ENCODE peak calls at places on chromosome 21, in ten cellular contexts. P is HCT116, L is upper lobe of right lung, D is AG10803, Y is AG04449, V is AG09319, W is GM23338, R is psoas muscle, M is fibroblast of lung, K is OCI-LY7. Q is an unnamed sample.

GRCh38 chr21:30996728-30997127 is 41.5 kb downstream of the KRTAP19-8 start:
- DNase-seq in P (no peak), L (no peak), D (no peak), Y (no peak), V (no peak), W (peak), R (no peak), M (no peak), K (no peak), Q (no peak)

GRCh38 chr21:20086508-20086907 is 911.7 kb upstream of the NCAM2 start:
- DNase-seq in P (no peak), L (no peak), D (no peak), Y (no peak), V (no peak), W (no peak), R (no peak), M (no peak), K (no peak), Q (no peak)

GRCh38 chr21:33686386-33686785 is 44.1 kb downstream of the ITSN1 start:
- DNase-seq in P (no peak), L (no peak), D (no peak), Y (no peak), V (no peak), W (no peak), R (no peak), M (no peak), K (no peak), Q (no peak)

GRCh38 chr21:18622383-18622782 is 218.8 kb upstream of the TMPRSS15 start:
- DNase-seq in P (no peak), L (no peak), D (no peak), Y (no peak), V (no peak), W (no peak), R (no peak), M (no peak), K (no peak), Q (no peak)

GRCh38 chr21:38646213-38646837 is 148.0 kb upstream of the ERG start:
- DNase-seq in P (no peak), L (no peak), D (peak), Y (no peak), V (no peak), W (no peak), R (no peak), M (peak), K (no peak), Q (peak)

GRCh38 chr21:38631676-38632075 is 133.4 kb upstream of the ERG start:
- DNase-seq in P (no peak), L (no peak), D (no peak), Y (no peak), V (no peak), W (no peak), R (no peak), M (peak), K (no peak), Q (peak)

GRCh38 chr21:39788383-39788782 is 43.4 kb downstream of the IGSF5 start:
- DNase-seq in P (peak), L (peak), D (peak), Y (peak), V (no peak), W (peak), R (peak), M (peak), K (no peak), Q (peak)

GRCh38 chr21:15466329-15466728 is 263.5 kb upstream of the USP25 start:
- DNase-seq in P (no peak), L (no peak), D (no peak), Y (no peak), V (no peak), W (no peak), R (no peak), M (no peak), K (no peak), Q (no peak)

GRCh38 chr21:32412162-32412997 is at the start of gene EVA1C:
- DNase-seq in P (no peak), L (peak), D (no peak), Y (no peak), V (no peak), W (peak), R (peak), M (peak), K (no peak), Q (peak)

GRCh38 chr21:40386301-40386911 is 460.6 kb downstream of the DSCAM start:
- DNase-seq in P (no peak), L (peak), D (no peak), Y (no peak), V (no peak), W (peak), R (peak), M (peak), K (peak), Q (no peak)

GRCh38 chr21:21751286-21751685 is 753.1 kb downstream of the NCAM2 start:
- DNase-seq in P (no peak), L (no peak), D (no peak), Y (no peak), V (no peak), W (no peak), R (no peak), M (no peak), K (no peak), Q (peak)

GRCh38 chr21:45993210-45994085 is 11.9 kb downstream of the COL6A1 start:
- DNase-seq in P (no peak), L (peak), D (no peak), Y (no peak), V (no peak), W (no peak), R (peak), M (no peak), K (no peak), Q (no peak)

GRCh38 chr21:29360799-29361765 is 62.4 kb downstream of the BACH1 start:
- DNase-seq in P (no peak), L (no peak), D (no peak), Y (no peak), V (no peak), W (peak), R (no peak), M (no peak), K (peak), Q (no peak)

GRCh38 chr21:15289896-15290841 is 225.4 kb upstream of the NRIP1 start:
- DNase-seq in P (no peak), L (peak), D (peak), Y (no peak), V (no peak), W (peak), R (peak), M (no peak), K (no peak), Q (no peak)

GRCh38 chr21:32921632-32922230 is 104.0 kb upstream of the OLIG2 start:
- DNase-seq in P (peak), L (peak), D (no peak), Y (no peak), V (no peak), W (peak), R (peak), M (no peak), K (peak), Q (no peak)

GRCh38 chr21:38820471-38821239 is 14.9 kb downstream of the ETS2 start:
- DNase-seq in P (no peak), L (peak), D (peak), Y (no peak), V (no peak), W (no peak), R (peak), M (no peak), K (no peak), Q (no peak)

GRCh38 chr21:32814528-32814927 is 43.0 kb upstream of the PAXBP1 start:
- DNase-seq in P (no peak), L (no peak), D (no peak), Y (no peak), V (no peak), W (no peak), R (no peak), M (no peak), K (no peak), Q (no peak)

GRCh38 chr21:33069994-33070811 is at the start of gene OLIG1:
- DNase-seq in P (no peak), L (peak), D (peak), Y (no peak), V (no peak), W (peak), R (peak), M (peak), K (no peak), Q (peak)

GRCh38 chr21:14825405-14826032 is 239.3 kb downstream of the NRIP1 start:
- DNase-seq in P (no peak), L (no peak), D (no peak), Y (no peak), V (no peak), W (no peak), R (no peak), M (no peak), K (no peak), Q (no peak)

GRCh38 chr21:21156919-21157318 is 158.7 kb downstream of the NCAM2 start:
- DNase-seq in P (no peak), L (no peak), D (peak), Y (no peak), V (no peak), W (no peak), R (no peak), M (peak), K (no peak), Q (no peak)

GRCh38 chr21:26117972-26118367 is 52.6 kb downstream of the APP start:
- DNase-seq in P (no peak), L (no peak), D (no peak), Y (no peak), V (no peak), W (no peak), R (no peak), M (no peak), K (no peak), Q (no peak)

GRCh38 chr21:28791595-28792282 is 200.9 kb downstream of the LTN1 start:
- DNase-seq in P (no peak), L (no peak), D (no peak), Y (no peak), V (no peak), W (no peak), R (no peak), M (no peak), K (no peak), Q (no peak)

GRCh38 chr21:39034590-39035536 is 148.4 kb downstream of the PSMG1 start:
- DNase-seq in P (no peak), L (no peak), D (no peak), Y (no peak), V (no peak), W (no peak), R (no peak), M (no peak), K (no peak), Q (no peak)

GRCh38 chr21:14591882-14592281 is 45.8 kb upstream of the SAMSN1 start:
- DNase-seq in P (no peak), L (no peak), D (peak), Y (no peak), V (peak), W (no peak), R (peak), M (peak), K (no peak), Q (peak)

GRCh38 chr21:23853796-23854379 is 1753.4 kb downstream of the MRPL39 start:
- DNase-seq in P (no peak), L (no peak), D (no peak), Y (no peak), V (no peak), W (peak), R (no peak), M (peak), K (peak), Q (peak)

GRCh38 chr21:34594566-34595234 is 20.2 kb downstream of the RCAN1 start:
- DNase-seq in P (no peak), L (no peak), D (no peak), Y (no peak), V (no peak), W (no peak), R (no peak), M (no peak), K (no peak), Q (no peak)

GRCh38 chr21:40143822-40144525 is 276.7 kb downstream of the PCP4 start:
- DNase-seq in P (peak), L (no peak), D (peak), Y (no peak), V (no peak), W (peak), R (peak), M (peak), K (peak), Q (peak)

GRCh38 chr21:36179145-36179544 is 22.5 kb downstream of the DOP1B start:
- DNase-seq in P (no peak), L (no peak), D (no peak), Y (no peak), V (no peak), W (no peak), R (no peak), M (no peak), K (no peak), Q (no peak)
- TF ChIP-seq CTCF in P (no peak), L (no peak), D (no peak), Y (no peak), V (no peak), W (no peak), R (no peak), M (no peak), K (no peak), Q (no peak)

GRCh38 chr21:41753001-41753725 is 13.7 kb downstream of the RIPK4 start:
- DNase-seq in P (no peak), L (no peak), D (no peak), Y (no peak), V (no peak), W (no peak), R (no peak), M (no peak), K (no peak), Q (no peak)
- TF ChIP-seq CTCF in P (no peak), L (no peak), D (no peak), Y (no peak), V (no peak), W (no peak), R (no peak), M (no peak), K (no peak), Q (no peak)

GRCh38 chr21:17611414-17612022 is 1.2 kb downstream of the BTG3 start:
- DNase-seq in P (peak), L (peak), D (peak), Y (peak), V (peak), W (peak), R (peak), M (peak), K (peak), Q (peak)

GRCh38 chr21:17613242-17613676 is 558 bp upstream of the BTG3 start:
- DNase-seq in P (no peak), L (peak), D (peak), Y (no peak), V (no peak), W (no peak), R (peak), M (peak), K (peak), Q (peak)

GRCh38 chr21:17610862-17611261 is 1.8 kb downstream of the BTG3 start:
- DNase-seq in P (no peak), L (no peak), D (no peak), Y (no peak), V (no peak), W (no peak), R (no peak), M (peak), K (peak), Q (peak)

GRCh38 chr21:17612023-17612564 is 607 bp downstream of the BTG3 start:
- DNase-seq in P (no peak), L (peak), D (peak), Y (no peak), V (no peak), W (peak), R (peak), M (peak), K (peak), Q (peak)

GRCh38 chr21:17612565-17613241 is at the start of gene BTG3:
- DNase-seq in P (peak), L (peak), D (peak), Y (no peak), V (peak), W (peak), R (peak), M (peak), K (peak), Q (peak)
- TF ChIP-seq CTCF in P (no peak), L (no peak), D (no peak), Y (no peak), V (no peak), W (no peak), R (no peak), M (no peak), K (no peak), Q (no peak)

GRCh38 chr21:42863504-42863870 is 15.9 kb downstream of the WDR4 start:
- DNase-seq in P (no peak), L (no peak), D (no peak), Y (no peak), V (no peak), W (no peak), R (no peak), M (no peak), K (no peak), Q (peak)

GRCh38 chr21:42861311-42862122 is 17.8 kb downstream of the WDR4 start:
- DNase-seq in P (no peak), L (no peak), D (no peak), Y (no peak), V (no peak), W (no peak), R (no peak), M (no peak), K (no peak), Q (no peak)

GRCh38 chr21:42864286-42864685 is 15.1 kb downstream of the WDR4 start:
- DNase-seq in P (no peak), L (no peak), D (no peak), Y (no peak), V (no peak), W (no peak), R (no peak), M (no peak), K (no peak), Q (no peak)

GRCh38 chr21:42862123-42862475 is 17.2 kb downstream of the WDR4 start:
- DNase-seq in P (no peak), L (no peak), D (no peak), Y (no peak), V (no peak), W (no peak), R (no peak), M (no peak), K (no peak), Q (no peak)

DNA sequence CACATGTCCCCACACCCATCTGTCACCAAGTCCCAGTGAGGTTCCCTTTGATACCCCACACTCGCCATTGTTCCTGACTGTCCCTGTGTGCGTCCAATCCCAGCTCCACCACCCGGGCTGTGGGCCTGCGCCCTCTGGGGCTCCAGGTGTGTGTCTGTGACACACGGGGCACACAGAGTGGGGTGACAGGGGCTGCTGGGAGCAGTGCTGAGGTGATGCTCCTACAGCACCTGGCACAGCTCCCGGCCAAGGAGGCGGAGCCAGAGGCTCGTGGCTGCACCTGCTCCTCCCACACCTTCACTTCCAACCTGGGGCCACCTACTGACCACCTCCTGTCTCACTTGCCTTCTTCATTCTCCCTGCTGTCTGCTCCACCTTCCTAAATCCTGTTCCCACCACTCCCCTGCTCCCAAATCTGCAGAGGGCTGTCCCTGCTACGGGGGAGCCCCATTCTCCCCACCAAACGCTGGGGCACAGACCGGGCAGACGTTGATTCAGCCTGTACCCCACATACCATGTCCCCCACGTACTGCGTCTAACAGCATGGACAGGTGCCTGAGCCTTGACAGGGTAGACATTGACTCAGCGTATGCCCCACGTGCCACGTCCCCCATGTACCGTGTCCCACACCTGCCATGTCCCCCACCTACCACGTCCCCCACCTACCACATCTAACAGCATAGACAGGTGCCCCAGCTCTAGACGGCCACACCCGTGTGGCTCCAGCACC is 16.4 kb downstream of the WDR4 start:
- DNase-seq in P (no peak), L (peak), D (no peak), Y (no peak), V (no peak), W (peak), R (no peak), M (no peak), K (no peak), Q (no peak)
- TF ChIP-seq CTCF in P (no peak), L (no peak), D (no peak), Y (no peak), V (no peak), W (peak), R (no peak), M (no peak), K (no peak), Q (peak)

DNA sequence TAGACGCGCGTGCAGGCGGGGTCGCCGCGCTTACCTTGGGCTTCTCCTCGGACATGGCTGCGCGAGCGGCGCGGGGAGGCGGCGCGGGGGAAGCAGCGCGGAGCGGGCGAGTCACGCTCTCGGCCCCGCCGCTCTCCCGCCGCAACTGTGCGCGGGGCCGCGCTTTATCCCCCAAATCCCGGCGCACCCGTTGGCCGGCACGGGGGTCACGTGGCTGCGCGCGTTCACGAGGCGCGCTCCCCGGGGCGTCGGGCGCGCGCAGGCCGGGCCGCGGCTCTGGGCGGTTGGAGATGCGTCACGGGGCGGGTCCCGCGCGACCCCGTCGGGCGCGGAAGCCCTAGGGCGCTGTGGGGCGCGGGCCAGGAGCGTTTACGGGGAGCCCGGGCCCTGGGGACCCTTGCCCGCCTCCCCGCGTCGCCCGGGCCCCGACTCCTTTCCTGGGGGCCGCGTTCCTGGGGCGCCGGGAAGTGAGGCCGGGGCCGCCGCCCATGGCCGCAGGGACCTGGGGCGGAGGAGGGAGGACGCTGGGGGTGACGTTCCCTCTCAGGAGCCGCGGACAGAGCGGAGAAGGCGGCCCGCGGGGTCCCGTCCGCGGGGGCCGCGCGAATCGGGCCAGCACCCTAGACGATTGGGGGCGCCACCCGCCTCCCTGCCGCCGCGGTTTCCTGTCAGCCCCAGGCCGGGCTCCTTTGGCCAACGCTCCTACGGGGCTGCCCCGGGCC is at the start of gene SUMO3:
- DNase-seq in P (no peak), L (peak), D (peak), Y (no peak), V (peak), W (peak), R (peak), M (peak), K (peak), Q (peak)
- TF ChIP-seq CTCF in P (no peak), L (no peak), D (no peak), Y (no peak), V (no peak), W (no peak), R (no peak), M (no peak), K (no peak), Q (no peak)

GRCh38 chr21:27466175-27466574 is 499.3 kb upstream of the ADAMTS5 start:
- DNase-seq in P (no peak), L (no peak), D (no peak), Y (no peak), V (no peak), W (peak), R (no peak), M (no peak), K (no peak), Q (peak)
- TF ChIP-seq CTCF in P (no peak), L (no peak), D (no peak), Y (no peak), V (no peak), W (peak), R (no peak), M (peak), K (no peak), Q (peak)

GRCh38 chr21:41932191-41932575 is 21.6 kb downstream of the C2CD2 start:
- DNase-seq in P (peak), L (no peak), D (peak), Y (peak), V (no peak), W (no peak), R (peak), M (peak), K (no peak), Q (peak)
- TF ChIP-seq CTCF in P (peak), L (no peak), D (peak), Y (peak), V (peak), W (no peak), R (no peak), M (peak), K (peak), Q (peak)

GRCh38 chr21:36615274-36615964 is 83.5 kb upstream of the SIM2 start:
- DNase-seq in P (peak), L (no peak), D (no peak), Y (no peak), V (no peak), W (peak), R (no peak), M (no peak), K (peak), Q (no peak)
- TF ChIP-seq CTCF in P (peak), L (no peak), D (no peak), Y (no peak), V (no peak), W (peak), R (no peak), M (no peak), K (peak), Q (peak)

GRCh38 chr21:41749286-41749685 is 17.6 kb downstream of the RIPK4 start:
- DNase-seq in P (no peak), L (no peak), D (no peak), Y (no peak), V (no peak), W (no peak), R (no peak), M (no peak), K (no peak), Q (no peak)

GRCh38 chr21:41745971-41746743 is 20.7 kb downstream of the RIPK4 start:
- DNase-seq in P (no peak), L (no peak), D (no peak), Y (no peak), V (no peak), W (peak), R (no peak), M (no peak), K (peak), Q (no peak)

GRCh38 chr21:41746744-41747006 is 20.2 kb downstream of the RIPK4 start:
- DNase-seq in P (no peak), L (no peak), D (no peak), Y (no peak), V (no peak), W (no peak), R (no peak), M (no peak), K (no peak), Q (no peak)

GRCh38 chr21:41750051-41750450 is 16.8 kb downstream of the RIPK4 start:
- DNase-seq in P (no peak), L (no peak), D (no peak), Y (no peak), V (no peak), W (no peak), R (no peak), M (no peak), K (no peak), Q (no peak)

GRCh38 chr21:41747943-41748738 is 18.7 kb downstream of the RIPK4 start:
- DNase-seq in P (no peak), L (no peak), D (no peak), Y (no peak), V (no peak), W (no peak), R (no peak), M (no peak), K (no peak), Q (no peak)
- TF ChIP-seq CTCF in P (no peak), L (no peak), D (no peak), Y (no peak), V (no peak), W (no peak), R (no peak), M (no peak), K (no peak), Q (no peak)